ENCODE peak calls at places on chromosomes 11 and 22, in nine cellular contexts. R is AG10803, B is hepatocyte, T is esophagus squamous epithelium, N is endothelial cell, K is lower lobe of right lung, I is adrenal gland, E is heart left ventricle, Y is tibial nerve. P is an unnamed sample.

GRCh38 chr11:76787271-76787670 is 4.1 kb downstream of the TSKU start:
- DNase-seq in E (no peak), I (no peak), N (no peak), T (no peak), K (no peak), R (no peak), Y (no peak), B (no peak), P (no peak)

GRCh38 chr11:120337896-120338840 is 2.0 kb downstream of the ARHGEF12 start:
- DNase-seq in I (no peak), R (peak), N (no peak), B (peak), T (no peak), Y (no peak), E (no peak), K (no peak), P (no peak)

GRCh38 chr11:116062526-116063171 is 558.4 kb upstream of the CADM1 start:
- DNase-seq in N (no peak), K (no peak), T (no peak), Y (no peak), I (no peak), R (no peak), B (peak), E (no peak), P (no peak)

GRCh38 chr11:94664336-94664735 is 97.2 kb downstream of the PIWIL4 start:
- DNase-seq in Y (no peak), B (peak), I (no peak), K (no peak), R (no peak), T (no peak), N (no peak), E (no peak), P (no peak)

GRCh38 chr11:86670179-86670578 is 2.2 kb downstream of the ME3 start:
- DNase-seq in E (no peak), T (no peak), B (no peak), K (no peak), I (no peak), R (peak), N (no peak), Y (no peak), P (no peak)

GRCh38 chr11:68455485-68455884 is 5.1 kb upstream of the PPP6R3 start:
- DNase-seq in T (no peak), I (no peak), N (no peak), K (peak), E (no peak), R (no peak), Y (no peak), B (no peak), P (no peak)

GRCh38 chr11:106159846-106160245 is 82.4 kb downstream of the AASDHPPT start:
- DNase-seq in N (no peak), K (no peak), I (no peak), T (no peak), B (no peak), Y (no peak), R (peak), E (no peak), P (no peak)

GRCh38 chr11:13963949-13964770 is 1.6 kb downstream of the SPON1 start:
- DNase-seq in N (peak), R (no peak), I (no peak), Y (no peak), K (peak), E (peak), B (peak), T (no peak), P (no peak)

GRCh38 chr11:64787526-64788320 is 9.4 kb upstream of the SF1 start:
- DNase-seq in N (peak), R (peak), Y (no peak), I (peak), B (peak), T (no peak), K (peak), E (peak), P (no peak)

GRCh38 chr22:50112151-50113118 is 22.6 kb downstream of the MOV10L1 start:
- DNase-seq in T (no peak), B (peak), R (peak), E (peak), Y (no peak), K (no peak), N (peak), I (peak), P (no peak)

GRCh38 chr11:119624102-119624615 is 104.8 kb downstream of the NECTIN1 start:
- DNase-seq in Y (no peak), I (no peak), T (no peak), K (no peak), N (no peak), B (no peak), R (no peak), E (no peak), P (no peak)

GRCh38 chr11:61810671-61811175 is 6.1 kb downstream of the FADS1 start:
- DNase-seq in K (no peak), E (no peak), Y (no peak), B (no peak), N (no peak), T (no peak), R (no peak), I (no peak), P (no peak)

GRCh38 chr22:39151329-39151975 is 1.0 kb downstream of the CBX7 start:
- DNase-seq in I (no peak), Y (peak), T (no peak), B (peak), K (no peak), E (no peak), N (no peak), R (no peak), P (no peak)

GRCh38 chr11:75029836-75030631 is 41.3 kb downstream of the NEU3 start:
- DNase-seq in I (peak), E (no peak), R (no peak), Y (no peak), K (no peak), T (no peak), B (no peak), N (no peak), P (no peak)

GRCh38 chr22:33126881-33127280 is 68.7 kb upstream of the SYN3 start:
- DNase-seq in B (peak), K (no peak), I (peak), Y (no peak), N (no peak), E (no peak), R (peak), T (no peak), P (no peak)

GRCh38 chr11:58495906-58496305 is 12.0 kb downstream of the OR5B21 start:
- DNase-seq in B (no peak), Y (no peak), T (no peak), I (no peak), K (no peak), R (no peak), N (no peak), E (no peak), P (no peak)

GRCh38 chr11:64237484-64237951 is 3.1 kb downstream of the VEGFB start:
- DNase-seq in E (no peak), R (no peak), Y (no peak), B (peak), K (peak), I (no peak), N (no peak), T (no peak), P (no peak)

GRCh38 chr11:9459573-9460321 is 1.1 kb upstream of the ZNF143 start:
- DNase-seq in K (no peak), B (peak), N (no peak), R (peak), T (no peak), E (no peak), I (peak), Y (no peak), P (no peak)

GRCh38 chr11:17827006-17827405 is 92.4 kb downstream of the KCNC1 start:
- DNase-seq in K (no peak), I (no peak), R (no peak), Y (no peak), B (no peak), E (no peak), N (no peak), T (no peak), P (no peak)

GRCh38 chr11:67571443-67571842 is 12.2 kb upstream of the GSTP1 start:
- DNase-seq in T (no peak), B (no peak), K (no peak), E (no peak), R (no peak), I (no peak), N (no peak), Y (no peak), P (no peak)

GRCh38 chr11:57777969-57778317 is 16.3 kb downstream of the CTNND1 start:
- DNase-seq in R (no peak), K (no peak), N (no peak), T (no peak), Y (no peak), I (no peak), E (no peak), B (peak), P (no peak)

GRCh38 chr11:60924110-60924905 is at the start of gene TMEM132A:
- DNase-seq in T (no peak), Y (no peak), N (peak), B (peak), I (peak), R (peak), E (peak), K (peak), P (no peak)

GRCh38 chr22:49230194-49230577 is 597.5 kb downstream of the BRD1 start:
- DNase-seq in E (no peak), T (no peak), N (peak), K (no peak), Y (no peak), B (peak), I (no peak), R (no peak), P (no peak)

GRCh38 chr11:115941481-115941993 is 437.3 kb upstream of the CADM1 start:
- DNase-seq in T (no peak), R (no peak), I (peak), E (peak), N (no peak), K (peak), B (no peak), Y (no peak), P (no peak)

GRCh38 chr11:96187779-96188624 is 155.0 kb downstream of the MAML2 start:
- DNase-seq in I (peak), K (no peak), E (no peak), T (no peak), N (no peak), Y (no peak), R (peak), B (peak), P (no peak)

GRCh38 chr11:2217211-2218081 is 45.8 kb upstream of the TH start:
- DNase-seq in E (no peak), I (no peak), B (no peak), Y (no peak), T (no peak), K (peak), R (no peak), N (no peak), P (no peak)

GRCh38 chr11:13761712-13762111 is 93.2 kb downstream of the FAR1 start:
- DNase-seq in K (no peak), I (no peak), Y (no peak), T (no peak), N (no peak), R (peak), B (no peak), E (no peak), P (no peak)

GRCh38 chr22:27011131-27011530 is 353.7 kb downstream of the MIAT start:
- DNase-seq in E (no peak), B (no peak), T (no peak), I (no peak), K (no peak), Y (no peak), R (no peak), N (no peak), P (no peak)

GRCh38 chr11:61158691-61159381 is 2.4 kb downstream of the VPS37C start:
- DNase-seq in K (no peak), N (no peak), E (no peak), I (peak), T (no peak), B (no peak), R (peak), Y (no peak), P (no peak)

GRCh38 chr11:114892381-114893197 is 214.3 kb downstream of the NXPE2 start:
- DNase-seq in R (no peak), I (peak), B (no peak), Y (no peak), E (no peak), K (no peak), N (peak), T (no peak), P (no peak)

GRCh38 chr22:36077261-36077660 is 48.6 kb upstream of the RBFOX2 start:
- DNase-seq in E (no peak), N (no peak), Y (no peak), K (no peak), I (no peak), R (peak), B (no peak), T (no peak), P (no peak)

GRCh38 chr22:49078076-49078710 is 749.5 kb downstream of the BRD1 start:
- DNase-seq in R (no peak), B (no peak), K (no peak), Y (no peak), I (no peak), T (no peak), E (no peak), N (no peak), P (no peak)

GRCh38 chr11:65482306-65482850 is 16.5 kb upstream of the MALAT1 start:
- DNase-seq in R (no peak), I (no peak), T (no peak), E (no peak), Y (no peak), B (no peak), K (no peak), N (no peak), P (no peak)

GRCh38 chr11:56764976-56765375 is 16.5 kb upstream of the OR9G4 start:
- DNase-seq in N (no peak), E (no peak), R (no peak), K (no peak), T (no peak), I (no peak), B (no peak), Y (no peak), P (no peak)

GRCh38 chr11:95832763-95833162 is 42.5 kb downstream of the CEP57 start:
- DNase-seq in K (no peak), E (no peak), T (no peak), B (peak), I (no peak), Y (no peak), N (no peak), R (peak), P (no peak)

GRCh38 chr11:76562541-76562940 is 108.0 kb downstream of the LRRC32 start:
- DNase-seq in K (no peak), T (no peak), E (no peak), B (no peak), Y (no peak), R (no peak), N (no peak), I (no peak), P (no peak)

GRCh38 chr22:29154364-29155048 is 51.2 kb upstream of the EMID1 start:
- DNase-seq in K (peak), B (peak), Y (no peak), I (peak), R (peak), N (peak), T (no peak), E (peak), P (peak)

GRCh38 chr11:72724021-72724561 is 28.1 kb downstream of the ARAP1 start:
- DNase-seq in N (no peak), I (no peak), E (no peak), K (no peak), B (no peak), Y (no peak), T (no peak), R (no peak), P (no peak)

DNA sequence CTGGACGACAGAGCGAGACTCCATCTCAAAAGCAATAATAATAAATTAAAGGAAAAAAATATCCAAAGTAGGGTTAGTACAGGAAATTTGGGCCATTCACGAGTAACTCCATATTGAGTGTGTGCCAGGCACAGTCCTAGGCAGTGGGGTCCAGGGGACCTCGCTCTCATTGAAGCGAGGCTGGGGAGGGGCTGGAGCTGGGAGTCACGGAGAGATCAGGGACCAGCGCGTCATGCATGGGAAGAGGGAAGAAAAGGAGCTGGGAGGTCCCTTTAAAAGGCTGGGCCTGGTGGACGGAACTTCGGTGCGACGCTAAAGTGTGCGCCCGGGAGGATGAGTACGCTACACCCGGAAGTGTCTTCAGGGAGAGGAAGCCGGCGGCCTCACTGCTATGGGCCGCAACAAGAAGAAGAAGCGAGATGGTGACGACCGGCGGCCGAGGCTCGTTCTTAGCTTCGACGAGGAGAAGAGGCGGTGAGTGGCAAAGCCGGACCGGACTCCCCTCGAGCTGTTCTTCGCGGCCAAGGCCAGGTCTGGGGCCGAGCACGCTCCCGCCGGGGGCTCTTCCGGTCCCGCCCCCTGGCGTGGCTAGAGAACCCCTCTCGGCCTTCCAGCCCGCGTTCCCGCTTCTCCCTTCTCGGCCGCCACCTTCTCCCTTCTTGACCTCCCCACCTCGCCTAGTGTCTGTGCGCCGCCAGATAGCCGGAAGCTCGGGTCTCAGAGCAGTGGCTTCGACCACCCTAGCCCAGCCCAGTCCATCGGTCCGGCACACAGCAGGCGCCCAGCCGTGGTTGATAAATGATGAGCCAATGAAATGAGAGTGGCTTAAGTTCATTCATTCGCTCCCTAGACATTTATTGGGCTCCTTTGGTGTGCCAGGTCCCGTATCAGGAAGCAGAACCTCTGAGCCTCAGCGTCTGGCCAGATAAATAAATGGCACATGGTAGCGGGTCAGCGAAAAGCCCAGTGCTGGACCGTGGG is at the start of gene NOL12:
- DNase-seq in I (peak), K (peak), T (no peak), B (peak), Y (peak), N (peak), E (peak), R (peak), P (peak)
- TF ChIP-seq CTCF in I (no peak), K (no peak), T (no peak), B (no peak), Y (peak), N (no peak), E (no peak), R (no peak), P (no peak)

GRCh38 chr11:12235549-12235944 is 125.2 kb downstream of the MICAL2 start:
- DNase-seq in N (no peak), I (no peak), R (no peak), B (peak), Y (no peak), E (no peak), K (no peak), T (no peak), P (no peak)
- TF ChIP-seq CTCF in N (no peak), I (no peak), R (peak), B (peak), Y (no peak), E (no peak), K (no peak), T (no peak), P (no peak)

GRCh38 chr22:42700355-42700754 is 20.3 kb downstream of the A4GALT start:
- DNase-seq in N (no peak), R (no peak), K (no peak), I (no peak), E (no peak), B (no peak), Y (no peak), T (no peak), P (no peak)

GRCh38 chr22:42704896-42705295 is 15.8 kb downstream of the A4GALT start:
- DNase-seq in K (no peak), R (no peak), Y (no peak), N (no peak), I (no peak), E (no peak), T (no peak), B (no peak), P (no peak)

GRCh38 chr22:42700901-42701300 is 19.8 kb downstream of the A4GALT start:
- DNase-seq in K (no peak), T (no peak), R (no peak), E (no peak), I (no peak), N (no peak), Y (no peak), B (no peak), P (no peak)

GRCh38 chr22:42701694-42702093 is 19.0 kb downstream of the A4GALT start:
- DNase-seq in K (no peak), B (no peak), Y (no peak), E (no peak), N (no peak), R (no peak), I (no peak), T (no peak), P (no peak)

DNA sequence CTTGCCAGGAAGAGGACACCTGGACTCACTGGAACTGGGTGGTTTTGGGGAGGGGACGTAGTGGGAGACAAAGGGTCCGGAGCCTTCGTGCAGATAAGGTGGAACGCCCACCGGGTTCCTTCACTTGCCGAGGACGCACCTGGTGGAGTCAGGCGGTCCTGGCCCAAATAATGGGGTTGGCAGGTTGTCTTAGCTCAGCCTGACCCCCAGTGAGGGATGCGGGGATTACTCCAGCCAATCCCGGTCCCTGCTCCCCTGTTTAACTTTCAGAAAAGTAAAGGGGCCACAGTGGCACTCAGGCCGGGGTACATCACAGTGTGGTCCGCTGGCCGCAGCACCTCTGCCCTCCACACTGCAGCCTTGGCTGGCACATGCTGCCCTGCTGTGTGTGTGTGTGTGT is 18.0 kb downstream of the A4GALT start:
- DNase-seq in R (no peak), B (no peak), N (no peak), T (no peak), Y (no peak), E (no peak), K (no peak), I (no peak), P (no peak)
- TF ChIP-seq CTCF in R (no peak), B (no peak), N (no peak), T (no peak), Y (no peak), E (no peak), K (no peak), I (no peak), P (no peak)

GRCh38 chr11:22923561-22923960 is 63.3 kb upstream of the CCDC179 start:
- DNase-seq in R (no peak), I (no peak), N (no peak), B (no peak), E (no peak), T (no peak), Y (no peak), K (no peak), P (no peak)

GRCh38 chr11:22930816-22931594 is 70.7 kb upstream of the CCDC179 start:
- DNase-seq in Y (no peak), R (no peak), I (no peak), E (no peak), K (no peak), B (no peak), N (no peak), T (no peak), P (no peak)

GRCh38 chr11:22926341-22926740 is 66.1 kb upstream of the CCDC179 start:
- DNase-seq in T (no peak), K (no peak), E (no peak), Y (no peak), I (no peak), N (no peak), B (no peak), R (no peak), P (no peak)

GRCh38 chr11:22927793-22928192 is 67.5 kb upstream of the CCDC179 start:
- DNase-seq in N (no peak), T (no peak), I (no peak), B (no peak), E (no peak), Y (no peak), K (no peak), R (no peak), P (no peak)

DNA sequence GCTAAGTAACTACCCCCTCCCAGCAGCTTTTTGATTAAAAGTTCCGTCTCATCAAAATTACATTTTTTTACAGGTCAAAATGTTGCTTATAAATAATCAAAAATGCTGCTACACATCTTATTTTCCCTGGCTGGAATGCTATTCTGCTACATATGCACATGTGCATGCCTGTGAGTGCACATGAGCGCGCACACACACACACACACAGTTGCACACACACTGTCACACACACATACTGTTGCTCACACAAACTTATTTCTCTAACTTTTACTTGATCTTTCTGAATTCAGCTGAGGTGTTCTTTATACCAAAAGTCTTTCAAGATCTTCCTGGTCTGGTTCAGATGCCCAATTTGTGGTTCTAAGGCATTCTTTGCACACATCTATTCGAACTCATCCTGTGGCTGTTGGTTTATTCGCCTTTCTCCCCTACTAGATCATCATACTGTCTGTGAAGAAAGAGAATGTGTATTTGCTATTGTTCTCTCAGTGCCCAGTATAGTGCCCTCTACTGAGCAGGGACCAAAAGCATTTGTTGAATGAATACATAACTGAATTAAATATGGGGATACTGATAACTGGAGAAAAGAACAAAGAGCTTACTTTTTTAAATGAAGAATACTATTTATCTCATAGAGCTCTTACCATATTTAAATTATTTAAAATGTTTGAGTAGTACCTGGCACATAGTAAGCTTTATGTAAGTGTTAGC is 68.1 kb upstream of the CCDC179 start:
- DNase-seq in I (no peak), B (no peak), E (no peak), Y (no peak), N (no peak), R (no peak), T (no peak), K (no peak), P (no peak)
- TF ChIP-seq CTCF in I (no peak), B (peak), E (no peak), Y (no peak), N (no peak), R (no peak), T (no peak), K (no peak), P (no peak)

P was measured in omental fat pad.